ENCODE peak calls at places on chromosomes 2 and 18, in five cellular contexts. One of them, this sample, is unnamed.

GRCh38 chr2:149031396-149031795 is 7.1 kb upstream of the LYPD6B start:
- DNase-seq in H1: no peak
- DNase-seq in K562: no peak
- DNase-seq in HepG2: no peak
- DNase-seq in SK-N-SH: no peak
- DNase-seq in this sample: no peak

GRCh38 chr2:227506456-227506855 is 34.5 kb downstream of the AGFG1 start:
- DNase-seq in H1: no peak
- DNase-seq in SK-N-SH: no peak
- DNase-seq in K562: no peak
- DNase-seq in HepG2: no peak
- DNase-seq in this sample: no peak

GRCh38 chr2:100105678-100106054 is 36.7 kb downstream of the AFF3 start:
- DNase-seq in K562: no peak
- DNase-seq in H1: peak; percentile 57
- DNase-seq in SK-N-SH: no peak
- DNase-seq in HepG2: no peak
- DNase-seq in this sample: no peak

GRCh38 chr18:55763298-55763697 is 175.3 kb upstream of the TCF4 start:
- DNase-seq in K562: no peak
- DNase-seq in SK-N-SH: no peak
- DNase-seq in HepG2: no peak
- DNase-seq in H1: no peak
- DNase-seq in this sample: no peak

GRCh38 chr2:100877555-100877954 is 57.6 kb downstream of the NPAS2 start:
- DNase-seq in SK-N-SH: no peak
- DNase-seq in K562: no peak
- DNase-seq in H1: no peak
- DNase-seq in HepG2: no peak
- DNase-seq in this sample: no peak

GRCh38 chr2:120108049-120108448 is 95.2 kb downstream of the EPB41L5 start:
- DNase-seq in K562: no peak
- DNase-seq in HepG2: no peak
- DNase-seq in SK-N-SH: peak; percentile 4
- DNase-seq in H1: no peak
- DNase-seq in this sample: no peak

GRCh38 chr2:224157655-224158054 is 118.6 kb upstream of the SERPINE2 start:
- DNase-seq in HepG2: no peak
- DNase-seq in SK-N-SH: no peak
- DNase-seq in H1: peak; percentile 10
- DNase-seq in K562: no peak
- DNase-seq in this sample: no peak

GRCh38 chr2:85222792-85223191 is 89.6 kb downstream of the TCF7L1 start:
- DNase-seq in K562: no peak
- DNase-seq in HepG2: no peak
- DNase-seq in SK-N-SH: peak; percentile 36
- DNase-seq in H1: no peak
- DNase-seq in this sample: no peak

GRCh38 chr18:58215005-58215404 is 171.0 kb downstream of the NEDD4L start:
- DNase-seq in H1: no peak
- DNase-seq in K562: no peak
- DNase-seq in SK-N-SH: no peak
- DNase-seq in HepG2: no peak
- DNase-seq in this sample: no peak
- TF ChIP-seq POLR2AphosphoS5 in H1: no peak
- TF ChIP-seq POLR2AphosphoS5 in K562: no peak
- TF ChIP-seq POLR2AphosphoS5 in SK-N-SH: no peak
- TF ChIP-seq POLR2AphosphoS5 in HepG2: no peak
- TF ChIP-seq POLR2AphosphoS5 in this sample: no peak

DNA sequence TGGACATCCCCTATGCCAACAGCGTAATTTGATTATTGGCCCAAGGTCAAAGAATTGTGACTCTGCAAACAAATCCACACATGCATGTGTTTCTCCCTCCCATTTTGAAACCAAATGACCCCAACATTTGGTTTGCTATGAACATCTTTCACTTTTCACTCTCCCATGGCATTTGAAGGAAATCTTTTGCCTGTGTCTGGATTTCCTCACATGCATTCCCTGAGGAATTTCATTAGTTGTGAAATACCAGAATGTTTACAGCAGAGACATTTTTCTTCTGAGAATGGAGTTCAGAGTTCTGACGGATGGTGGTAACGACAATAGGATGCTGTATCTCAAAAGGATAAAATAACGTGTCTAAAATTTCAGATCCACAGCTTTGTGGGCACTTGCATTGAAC is 60.3 kb upstream of the LMAN1 start:
- DNase-seq in HepG2: no peak
- DNase-seq in H1: no peak
- DNase-seq in K562: no peak
- DNase-seq in SK-N-SH: no peak
- DNase-seq in this sample: no peak
- TF ChIP-seq GABPA in HepG2: no peak
- TF ChIP-seq GABPA in H1: no peak
- TF ChIP-seq GABPA in K562: no peak
- TF ChIP-seq GABPA in SK-N-SH: no peak
- TF ChIP-seq GABPA in this sample: no peak

DNA sequence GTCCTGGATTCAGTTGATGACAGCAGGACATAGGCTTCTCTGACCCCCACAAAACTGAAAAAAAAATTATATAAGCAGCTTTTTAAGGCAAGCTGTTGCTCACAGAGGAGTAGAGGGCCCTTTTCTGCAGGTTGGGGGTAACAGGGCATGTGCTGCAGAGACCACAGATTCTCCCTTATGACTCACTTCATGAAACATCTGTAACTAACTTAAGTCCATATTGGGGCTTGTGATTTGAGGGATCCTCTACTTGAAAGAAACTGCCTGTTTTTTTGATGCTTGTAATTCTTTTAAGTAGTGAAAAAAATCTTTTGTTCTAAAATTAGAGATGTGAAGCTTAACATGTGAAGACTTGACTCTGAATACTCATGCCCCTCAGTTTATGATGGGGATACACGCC is 33.4 kb downstream of the XRCC5 start:
- DNase-seq in HepG2: no peak
- DNase-seq in SK-N-SH: no peak
- DNase-seq in H1: no peak
- DNase-seq in K562: no peak
- DNase-seq in this sample: no peak
- H3K4me3 ChIP-seq in HepG2: no peak overlapping the region
- H3K4me3 ChIP-seq in SK-N-SH: no peak overlapping the region
- H3K4me3 ChIP-seq in H1: no peak overlapping the region
- H3K4me3 ChIP-seq in K562: no peak overlapping the region
- H3K4me3 ChIP-seq in this sample: no peak overlapping the region

GRCh38 chr2:102063948-102064678 is 72.4 kb downstream of the IL1R2 start:
- DNase-seq in H1: no peak
- DNase-seq in HepG2: peak; percentile 88
- DNase-seq in SK-N-SH: peak; percentile 72
- DNase-seq in K562: peak; percentile 87
- DNase-seq in this sample: peak; percentile 94
- TF ChIP-seq POLR2AphosphoS5 in H1: no peak
- TF ChIP-seq POLR2AphosphoS5 in HepG2: no peak
- TF ChIP-seq POLR2AphosphoS5 in SK-N-SH: peak; percentile 88
- TF ChIP-seq POLR2AphosphoS5 in K562: peak; percentile 41
- TF ChIP-seq POLR2AphosphoS5 in this sample: peak; percentile 32

GRCh38 chr2:135121016-135121657 is 69.0 kb downstream of the RAB3GAP1 start:
- DNase-seq in K562: no peak
- DNase-seq in SK-N-SH: no peak
- DNase-seq in HepG2: no peak
- DNase-seq in H1: no peak
- DNase-seq in this sample: no peak
- TF ChIP-seq GABPA in K562: no peak
- TF ChIP-seq GABPA in SK-N-SH: no peak
- TF ChIP-seq GABPA in HepG2: no peak
- TF ChIP-seq GABPA in H1: no peak
- TF ChIP-seq GABPA in this sample: no peak

GRCh38 chr2:172465417-172466334 is 38.3 kb downstream of the ITGA6 start:
- DNase-seq in H1: peak; percentile 73
- DNase-seq in K562: peak; percentile 72
- DNase-seq in SK-N-SH: peak; percentile 67
- DNase-seq in HepG2: peak; percentile 95
- DNase-seq in this sample: peak; percentile 54
- H3K4me3 ChIP-seq in H1: no peak overlapping the region
- H3K4me3 ChIP-seq in K562: no peak overlapping the region
- H3K4me3 ChIP-seq in SK-N-SH: peak overlapping the region; percentile 36
- H3K4me3 ChIP-seq in HepG2: no peak overlapping the region
- H3K4me3 ChIP-seq in this sample: no peak overlapping the region

DNA sequence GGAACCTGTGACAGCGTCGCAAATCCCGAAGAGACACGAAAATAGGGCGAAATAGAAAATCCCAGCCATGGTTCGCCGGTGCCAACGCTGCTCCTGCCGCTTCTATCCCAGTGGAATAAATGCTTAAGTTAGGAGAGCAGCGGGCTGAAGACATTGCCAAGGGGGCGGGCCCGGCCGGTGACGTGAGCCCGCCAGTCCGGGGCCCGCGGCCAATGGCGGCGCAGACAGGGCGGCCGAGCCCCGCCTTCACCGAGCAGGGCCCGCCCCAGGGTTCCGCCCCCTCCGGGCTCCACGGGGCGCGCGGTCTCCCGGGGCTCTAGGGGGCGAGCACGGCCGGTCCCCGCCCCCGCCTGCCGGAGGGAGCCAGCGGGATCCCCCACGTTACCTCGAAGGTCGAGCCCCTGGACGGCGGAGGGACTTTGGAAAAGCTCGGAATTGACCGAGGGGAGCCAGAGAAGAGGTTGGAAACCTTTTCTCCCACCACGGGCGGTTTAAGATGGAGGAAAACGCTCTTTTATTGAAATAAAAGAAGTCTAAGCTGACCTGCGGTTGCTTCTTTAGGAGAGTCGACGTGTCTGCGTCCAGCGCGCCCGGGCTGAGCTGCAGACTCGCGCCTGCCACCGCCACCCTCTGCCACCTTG is at the start of gene EPHA4:
- DNase-seq in SK-N-SH: peak; percentile 93
- DNase-seq in K562: peak; percentile 70
- DNase-seq in HepG2: no peak
- DNase-seq in H1: peak; percentile 87
- DNase-seq in this sample: no peak
- TF ChIP-seq POLR2AphosphoS5 in SK-N-SH: no peak
- TF ChIP-seq POLR2AphosphoS5 in K562: no peak
- TF ChIP-seq POLR2AphosphoS5 in HepG2: no peak
- TF ChIP-seq POLR2AphosphoS5 in H1: peak; percentile 87
- TF ChIP-seq POLR2AphosphoS5 in this sample: no peak

DNA sequence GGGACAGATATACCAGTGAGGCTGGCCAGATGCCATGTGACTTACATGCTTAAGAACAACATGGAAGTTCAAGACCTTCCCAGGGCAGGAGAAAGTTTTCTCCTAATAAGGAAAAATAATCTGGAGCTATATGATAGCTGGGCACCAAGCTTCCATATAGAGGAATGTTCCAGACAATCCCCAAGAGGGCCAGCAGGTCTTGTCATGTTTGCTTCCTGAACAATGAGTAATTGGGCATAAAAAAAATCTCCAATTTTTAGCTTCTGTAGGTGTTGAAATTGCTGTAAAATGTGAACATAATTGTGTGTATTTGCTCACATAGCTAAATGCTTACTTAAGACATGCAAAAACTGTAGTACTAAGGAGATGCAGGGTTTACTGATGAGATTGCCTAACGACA is 809.5 kb upstream of the PIK3C3 start:
- DNase-seq in K562: no peak
- DNase-seq in H1: no peak
- DNase-seq in SK-N-SH: no peak
- DNase-seq in HepG2: no peak
- DNase-seq in this sample: no peak
- TF ChIP-seq GABPA in K562: no peak
- TF ChIP-seq GABPA in H1: no peak
- TF ChIP-seq GABPA in SK-N-SH: no peak
- TF ChIP-seq GABPA in HepG2: no peak
- TF ChIP-seq GABPA in this sample: no peak

GRCh38 chr18:62521082-62521481 is 1.7 kb upstream of the ZCCHC2 start:
- DNase-seq in H1: no peak
- DNase-seq in K562: no peak
- DNase-seq in SK-N-SH: no peak
- DNase-seq in HepG2: no peak
- DNase-seq in this sample: no peak
- H3K4me3 ChIP-seq in H1: no peak overlapping the region
- H3K4me3 ChIP-seq in K562: no peak overlapping the region
- H3K4me3 ChIP-seq in SK-N-SH: no peak overlapping the region
- H3K4me3 ChIP-seq in HepG2: peak overlapping the region; percentile 81
- H3K4me3 ChIP-seq in this sample: no peak overlapping the region

GRCh38 chr18:5207471-5207870 is 10.4 kb upstream of the AKAIN1 start:
- DNase-seq in HepG2: no peak
- DNase-seq in SK-N-SH: no peak
- DNase-seq in K562: no peak
- DNase-seq in H1: no peak
- DNase-seq in this sample: no peak
- TF ChIP-seq POLR2AphosphoS5 in HepG2: no peak
- TF ChIP-seq POLR2AphosphoS5 in SK-N-SH: no peak
- TF ChIP-seq POLR2AphosphoS5 in K562: no peak
- TF ChIP-seq POLR2AphosphoS5 in H1: no peak
- TF ChIP-seq POLR2AphosphoS5 in this sample: no peak

This sample was measured in HL-60.